ENCODE peak calls at places on chromosome 9, in ten cellular contexts. One of them, this sample, is unnamed.

GRCh38 chr9:99778308-99778707 is 43.4 kb upstream of the NR4A3 start:
- DNase-seq in HCT116: peak; percentile 49
- DNase-seq in GM23338: no peak
- DNase-seq in vagina: no peak
- DNase-seq in breast epithelium: no peak
- DNase-seq in GM12878: no peak
- DNase-seq in sigmoid colon: no peak
- DNase-seq in Panc1: no peak
- DNase-seq in HepG2: no peak
- DNase-seq in spleen: no peak
- DNase-seq in this sample: no peak

GRCh38 chr9:70052768-70053167 is 9.1 kb downstream of the MAMDC2 start:
- DNase-seq in HCT116: no peak
- DNase-seq in GM23338: no peak
- DNase-seq in vagina: no peak
- DNase-seq in breast epithelium: no peak
- DNase-seq in GM12878: no peak
- DNase-seq in sigmoid colon: no peak
- DNase-seq in Panc1: no peak
- DNase-seq in HepG2: no peak
- DNase-seq in spleen: no peak
- DNase-seq in this sample: no peak

GRCh38 chr9:116149844-116150243 is 3.7 kb upstream of the PAPPA start:
- DNase-seq in HCT116: peak; percentile 22
- DNase-seq in GM23338: peak; percentile 76
- DNase-seq in vagina: no peak
- DNase-seq in breast epithelium: no peak
- DNase-seq in GM12878: no peak
- DNase-seq in sigmoid colon: no peak
- DNase-seq in Panc1: no peak
- DNase-seq in HepG2: no peak
- DNase-seq in spleen: no peak
- DNase-seq in this sample: peak; percentile 49

GRCh38 chr9:132672413-132672690 is 2.1 kb downstream of the GTF3C4 start:
- DNase-seq in HCT116: no peak
- DNase-seq in GM23338: no peak
- DNase-seq in vagina: no peak
- DNase-seq in breast epithelium: no peak
- DNase-seq in GM12878: no peak
- DNase-seq in sigmoid colon: no peak
- DNase-seq in Panc1: no peak
- DNase-seq in HepG2: no peak
- DNase-seq in spleen: no peak
- DNase-seq in this sample: no peak

GRCh38 chr9:110691002-110691549 is 22.5 kb downstream of the MUSK start:
- DNase-seq in HCT116: no peak
- DNase-seq in GM23338: no peak
- DNase-seq in vagina: no peak
- DNase-seq in breast epithelium: no peak
- DNase-seq in GM12878: no peak
- DNase-seq in sigmoid colon: no peak
- DNase-seq in Panc1: no peak
- DNase-seq in HepG2: peak; percentile 18
- DNase-seq in spleen: no peak
- DNase-seq in this sample: no peak

GRCh38 chr9:86980802-86981201 is 33.5 kb upstream of the GAS1 start:
- DNase-seq in HCT116: no peak
- DNase-seq in GM23338: no peak
- DNase-seq in vagina: no peak
- DNase-seq in breast epithelium: no peak
- DNase-seq in GM12878: no peak
- DNase-seq in sigmoid colon: no peak
- DNase-seq in Panc1: no peak
- DNase-seq in HepG2: no peak
- DNase-seq in spleen: no peak
- DNase-seq in this sample: no peak

GRCh38 chr9:120177121-120177520 is 402.8 kb downstream of the CDK5RAP2 start:
- DNase-seq in HCT116: no peak
- DNase-seq in GM23338: no peak
- DNase-seq in vagina: no peak
- DNase-seq in breast epithelium: no peak
- DNase-seq in GM12878: no peak
- DNase-seq in sigmoid colon: no peak
- DNase-seq in Panc1: no peak
- DNase-seq in HepG2: no peak
- DNase-seq in spleen: no peak
- DNase-seq in this sample: no peak

GRCh38 chr9:3359048-3359692 is 166.6 kb downstream of the RFX3 start:
- DNase-seq in HCT116: no peak
- DNase-seq in GM23338: no peak
- DNase-seq in vagina: no peak
- DNase-seq in breast epithelium: no peak
- DNase-seq in GM12878: no peak
- DNase-seq in sigmoid colon: no peak
- DNase-seq in Panc1: no peak
- DNase-seq in HepG2: no peak
- DNase-seq in spleen: no peak
- DNase-seq in this sample: no peak

GRCh38 chr9:19551124-19551929 is 142.5 kb downstream of the ACER2 start:
- DNase-seq in HCT116: no peak
- DNase-seq in GM23338: peak; percentile 65
- DNase-seq in vagina: no peak
- DNase-seq in breast epithelium: no peak
- DNase-seq in GM12878: peak; percentile 7
- DNase-seq in sigmoid colon: no peak
- DNase-seq in Panc1: no peak
- DNase-seq in HepG2: peak; percentile 27
- DNase-seq in spleen: no peak
- DNase-seq in this sample: no peak

GRCh38 chr9:92480332-92480771 is 2.0 kb downstream of the ASPN start:
- DNase-seq in HCT116: no peak
- DNase-seq in GM23338: no peak
- DNase-seq in vagina: no peak
- DNase-seq in breast epithelium: no peak
- DNase-seq in GM12878: no peak
- DNase-seq in sigmoid colon: no peak
- DNase-seq in Panc1: no peak
- DNase-seq in HepG2: no peak
- DNase-seq in spleen: no peak
- DNase-seq in this sample: no peak

GRCh38 chr9:109314011-109314531 is 6.8 kb downstream of the EPB41L4B start:
- DNase-seq in HCT116: no peak
- DNase-seq in GM23338: no peak
- DNase-seq in vagina: no peak
- DNase-seq in breast epithelium: no peak
- DNase-seq in GM12878: no peak
- DNase-seq in sigmoid colon: no peak
- DNase-seq in Panc1: no peak
- DNase-seq in HepG2: peak; percentile 68
- DNase-seq in spleen: no peak
- DNase-seq in this sample: peak; percentile 62

GRCh38 chr9:91733006-91733624 is 216.9 kb downstream of the ROR2 start:
- DNase-seq in HCT116: no peak
- DNase-seq in GM23338: no peak
- DNase-seq in vagina: no peak
- DNase-seq in breast epithelium: no peak
- DNase-seq in GM12878: no peak
- DNase-seq in sigmoid colon: no peak
- DNase-seq in Panc1: no peak
- DNase-seq in HepG2: no peak
- DNase-seq in spleen: peak; percentile 65
- DNase-seq in this sample: no peak

GRCh38 chr9:132384376-132384775 is 22.3 kb downstream of the TTF1 start:
- DNase-seq in HCT116: no peak
- DNase-seq in GM23338: no peak
- DNase-seq in vagina: no peak
- DNase-seq in breast epithelium: no peak
- DNase-seq in GM12878: peak; percentile 61
- DNase-seq in sigmoid colon: no peak
- DNase-seq in Panc1: no peak
- DNase-seq in HepG2: no peak
- DNase-seq in spleen: no peak
- DNase-seq in this sample: no peak

GRCh38 chr9:123820139-123820538 is 109.8 kb downstream of the DENND1A start:
- DNase-seq in HCT116: no peak
- DNase-seq in GM23338: no peak
- DNase-seq in vagina: no peak
- DNase-seq in breast epithelium: no peak
- DNase-seq in GM12878: no peak
- DNase-seq in sigmoid colon: no peak
- DNase-seq in Panc1: no peak
- DNase-seq in HepG2: no peak
- DNase-seq in spleen: no peak
- DNase-seq in this sample: no peak

GRCh38 chr9:88072831-88073365 is 65.4 kb downstream of the SPATA31C2 start:
- DNase-seq in HCT116: no peak
- DNase-seq in GM23338: no peak
- DNase-seq in vagina: no peak
- DNase-seq in breast epithelium: no peak
- DNase-seq in GM12878: no peak
- DNase-seq in sigmoid colon: no peak
- DNase-seq in Panc1: no peak
- DNase-seq in HepG2: no peak
- DNase-seq in spleen: no peak
- DNase-seq in this sample: no peak

GRCh38 chr9:88075966-88076285 is 62.3 kb downstream of the SPATA31C2 start:
- DNase-seq in HCT116: no peak
- DNase-seq in GM23338: no peak
- DNase-seq in vagina: no peak
- DNase-seq in breast epithelium: no peak
- DNase-seq in GM12878: no peak
- DNase-seq in sigmoid colon: no peak
- DNase-seq in Panc1: peak; percentile 2
- DNase-seq in HepG2: no peak
- DNase-seq in spleen: no peak
- DNase-seq in this sample: no peak

GRCh38 chr9:88077071-88077617 is 61.1 kb downstream of the SPATA31C2 start:
- DNase-seq in HCT116: no peak
- DNase-seq in GM23338: peak; percentile 6
- DNase-seq in vagina: no peak
- DNase-seq in breast epithelium: no peak
- DNase-seq in GM12878: no peak
- DNase-seq in sigmoid colon: no peak
- DNase-seq in Panc1: no peak
- DNase-seq in HepG2: no peak
- DNase-seq in spleen: no peak
- DNase-seq in this sample: no peak

GRCh38 chr9:88074931-88075330 is 63.3 kb downstream of the SPATA31C2 start:
- DNase-seq in HCT116: no peak
- DNase-seq in GM23338: no peak
- DNase-seq in vagina: no peak
- DNase-seq in breast epithelium: no peak
- DNase-seq in GM12878: no peak
- DNase-seq in sigmoid colon: no peak
- DNase-seq in Panc1: no peak
- DNase-seq in HepG2: no peak
- DNase-seq in spleen: no peak
- DNase-seq in this sample: no peak

GRCh38 chr9:88076286-88077070 is 61.8 kb downstream of the SPATA31C2 start:
- DNase-seq in HCT116: peak; percentile 63
- DNase-seq in GM23338: peak; percentile 73
- DNase-seq in vagina: no peak
- DNase-seq in breast epithelium: peak; percentile 93
- DNase-seq in GM12878: no peak
- DNase-seq in sigmoid colon: peak; percentile 88
- DNase-seq in Panc1: no peak
- DNase-seq in HepG2: peak; percentile 50
- DNase-seq in spleen: peak; percentile 75
- DNase-seq in this sample: peak; percentile 96
- TF ChIP-seq POLR2AphosphoS5 in HCT116: peak; percentile 41
- TF ChIP-seq POLR2AphosphoS5 in GM23338: no peak
- TF ChIP-seq POLR2AphosphoS5 in vagina: no peak
- TF ChIP-seq POLR2AphosphoS5 in breast epithelium: no peak
- TF ChIP-seq POLR2AphosphoS5 in GM12878: no peak
- TF ChIP-seq POLR2AphosphoS5 in sigmoid colon: peak; percentile 25
- TF ChIP-seq POLR2AphosphoS5 in Panc1: peak; percentile 43
- TF ChIP-seq POLR2AphosphoS5 in HepG2: no peak
- TF ChIP-seq POLR2AphosphoS5 in spleen: no peak
- TF ChIP-seq POLR2AphosphoS5 in this sample: peak; percentile 77

GRCh38 chr9:95449016-95449415 is 67.8 kb downstream of the PTCH1 start:
- DNase-seq in HCT116: no peak
- DNase-seq in GM23338: no peak
- DNase-seq in vagina: no peak
- DNase-seq in breast epithelium: no peak
- DNase-seq in GM12878: no peak
- DNase-seq in sigmoid colon: no peak
- DNase-seq in Panc1: no peak
- DNase-seq in HepG2: no peak
- DNase-seq in spleen: no peak
- DNase-seq in this sample: no peak
- H3K36me3 ChIP-seq in HCT116: peaks cover 4% of the 10 kb centered on the region
- H3K36me3 ChIP-seq in GM23338: peaks cover 38% of the 10 kb centered on the region
- H3K36me3 ChIP-seq in vagina: no peaks in the 10 kb centered on the region
- H3K36me3 ChIP-seq in breast epithelium: peaks cover 10% of the 10 kb centered on the region
- H3K36me3 ChIP-seq in GM12878: no peaks in the 10 kb centered on the region
- H3K36me3 ChIP-seq in sigmoid colon: peaks cover 12% of the 10 kb centered on the region
- H3K36me3 ChIP-seq in Panc1: no peaks in the 10 kb centered on the region
- H3K36me3 ChIP-seq in HepG2: peaks cover 59% of the 10 kb centered on the region
- H3K36me3 ChIP-seq in spleen: peaks cover 98% of the 10 kb centered on the region
- H3K36me3 ChIP-seq in this sample: peaks cover 59% of the 10 kb centered on the region

GRCh38 chr9:37053684-37054512 is 19.8 kb upstream of the PAX5 start:
- DNase-seq in HCT116: no peak
- DNase-seq in GM23338: peak; percentile 41
- DNase-seq in vagina: no peak
- DNase-seq in breast epithelium: no peak
- DNase-seq in GM12878: no peak
- DNase-seq in sigmoid colon: no peak
- DNase-seq in Panc1: no peak
- DNase-seq in HepG2: no peak
- DNase-seq in spleen: no peak
- DNase-seq in this sample: no peak
- H3K27me3 ChIP-seq in HCT116: peaks cover 83% of the 10 kb centered on the region
- H3K27me3 ChIP-seq in GM23338: no peaks in the 10 kb centered on the region
- H3K27me3 ChIP-seq in vagina: no peaks in the 10 kb centered on the region
- H3K27me3 ChIP-seq in breast epithelium: peaks cover 13% of the 10 kb centered on the region
- H3K27me3 ChIP-seq in GM12878: no peaks in the 10 kb centered on the region
- H3K27me3 ChIP-seq in sigmoid colon: no peaks in the 10 kb centered on the region
- H3K27me3 ChIP-seq in Panc1: peaks cover 71% of the 10 kb centered on the region
- H3K27me3 ChIP-seq in HepG2: peaks cover 7% of the 10 kb centered on the region
- H3K27me3 ChIP-seq in spleen: peaks cover 8% of the 10 kb centered on the region
- H3K27me3 ChIP-seq in this sample: no peaks in the 10 kb centered on the region

DNA sequence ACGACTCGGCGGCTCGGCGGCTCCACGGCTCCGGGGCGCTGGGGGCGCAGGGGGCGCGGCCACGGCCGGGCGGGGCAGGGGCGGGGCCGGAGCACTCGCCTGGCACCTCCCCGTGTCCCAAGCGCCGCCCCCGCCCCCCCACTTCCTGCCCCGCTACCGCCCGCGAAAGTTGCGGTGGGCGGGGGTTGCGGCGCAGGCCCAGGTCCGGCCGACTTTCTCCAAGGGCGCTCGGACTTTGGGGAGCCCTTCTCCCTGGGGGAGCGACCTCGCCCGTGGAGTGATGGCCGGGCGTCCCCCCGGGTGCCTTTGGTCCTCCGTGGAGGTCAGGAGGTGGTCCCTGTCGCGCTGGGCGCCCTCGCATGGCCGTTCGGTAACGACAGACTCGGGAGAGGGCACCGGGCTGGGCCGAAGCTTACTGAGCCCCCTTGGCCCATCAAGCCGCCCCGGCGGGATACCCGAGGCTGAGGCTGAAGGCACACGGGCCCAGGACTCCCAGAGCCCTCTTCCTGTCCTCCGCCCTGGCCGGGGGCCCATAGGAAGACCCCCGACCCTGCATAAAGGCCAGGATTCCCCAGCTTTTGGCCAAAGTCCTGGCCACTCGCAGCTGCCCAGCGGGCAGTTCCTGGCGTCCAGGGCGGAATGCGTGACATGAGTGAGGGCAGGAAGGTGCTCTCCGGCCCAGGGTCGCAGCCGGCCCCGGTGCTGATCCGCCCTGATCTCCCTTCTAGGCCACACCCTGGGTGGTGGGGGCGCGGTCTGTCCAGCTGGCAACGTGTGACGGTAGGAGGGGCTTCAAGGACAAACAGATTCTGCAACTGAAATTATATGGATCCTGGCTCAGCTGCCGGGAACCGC is 883 bp upstream of the VAV2 start:
- DNase-seq in HCT116: peak; percentile 43
- DNase-seq in GM23338: peak; percentile 80
- DNase-seq in vagina: no peak
- DNase-seq in breast epithelium: peak; percentile 80
- DNase-seq in GM12878: no peak
- DNase-seq in sigmoid colon: peak; percentile 96
- DNase-seq in Panc1: no peak
- DNase-seq in HepG2: peak; percentile 77
- DNase-seq in spleen: peak; percentile 92
- DNase-seq in this sample: peak; percentile 79
- TF ChIP-seq POLR2AphosphoS5 in HCT116: peak; percentile 37
- TF ChIP-seq POLR2AphosphoS5 in GM23338: peak; percentile 40
- TF ChIP-seq POLR2AphosphoS5 in vagina: no peak
- TF ChIP-seq POLR2AphosphoS5 in breast epithelium: peak; percentile 22
- TF ChIP-seq POLR2AphosphoS5 in GM12878: no peak
- TF ChIP-seq POLR2AphosphoS5 in sigmoid colon: peak; percentile 74
- TF ChIP-seq POLR2AphosphoS5 in Panc1: no peak
- TF ChIP-seq POLR2AphosphoS5 in HepG2: peak; percentile 41
- TF ChIP-seq POLR2AphosphoS5 in spleen: peak; percentile 81
- TF ChIP-seq POLR2AphosphoS5 in this sample: peak; percentile 65

This sample was measured in stomach.